ENCODE peak calls at places on chromosome 21, in nine cellular contexts. K is omental fat pad; F is tibial artery; C is testis; G is lower leg skin; I is BJ; O is CD8-positive, alpha-beta T cell; Y is endodermal cell; Z is cardiac muscle cell. H is an unnamed sample.
A peak's percentile ranks its signal among the peaks of the same experiment; 100 is the strongest.

GRCh38 chr21:38639782-38640750 is 141.8 kb upstream of the ERG start:
- DNase-seq in K (no peak), F (no peak), C (no peak), G (no peak), I (no peak), O (no peak), Y (no peak), Z (no peak), H (no peak)

GRCh38 chr21:32319012-32319411 is 20.4 kb downstream of the MRAP start:
- DNase-seq in K (no peak), F (no peak), C (no peak), G (peak; percentile 83), I (no peak), O (no peak), Y (peak; percentile 38), Z (no peak), H (no peak)

GRCh38 chr21:46149205-46149901 is 6.0 kb downstream of the FTCD start:
- DNase-seq in K (no peak), F (peak; percentile 48), C (no peak), G (no peak), I (no peak), O (no peak), Y (no peak), Z (no peak), H (peak; percentile 14)

GRCh38 chr21:17590443-17590842 is 22.3 kb downstream of the BTG3 start:
- DNase-seq in K (no peak), F (no peak), C (no peak), G (no peak), I (no peak), O (no peak), Y (no peak), Z (peak; percentile 91), H (no peak)

GRCh38 chr21:16563795-16564194 is 834.0 kb downstream of the USP25 start:
- DNase-seq in K (no peak), F (no peak), C (no peak), G (no peak), I (no peak), O (no peak), Y (peak; percentile 83), Z (peak; percentile 62), H (no peak)

GRCh38 chr21:25518491-25518911 is 88.8 kb downstream of the MRPL39 start:
- DNase-seq in K (no peak), F (no peak), C (no peak), G (no peak), I (no peak), O (no peak), Y (peak; percentile 71), Z (peak; percentile 2), H (no peak)

GRCh38 chr21:37799193-37800121 is 116.8 kb downstream of the KCNJ6 start:
- DNase-seq in K (no peak), F (no peak), C (no peak), G (no peak), I (no peak), O (no peak), Y (no peak), Z (peak; percentile 1), H (no peak)

GRCh38 chr21:31543191-31543590 is 116.3 kb upstream of the SOD1 start:
- DNase-seq in K (no peak), F (no peak), C (peak; percentile 96), G (no peak), I (no peak), O (no peak), Y (no peak), Z (peak; percentile 66), H (no peak)

GRCh38 chr21:34803792-34804440 is 135.1 kb downstream of the CLIC6 start:
- DNase-seq in K (no peak), F (no peak), C (no peak), G (no peak), I (no peak), O (no peak), Y (no peak), Z (no peak), H (no peak)

GRCh38 chr21:19941626-19942025 is 1056.6 kb upstream of the NCAM2 start:
- DNase-seq in K (no peak), F (no peak), C (no peak), G (no peak), I (no peak), O (no peak), Y (no peak), Z (no peak), H (no peak)

GRCh38 chr21:32256873-32257620 is 21.8 kb downstream of the MIS18A start:
- DNase-seq in K (no peak), F (peak; percentile 92), C (peak; percentile 83), G (peak; percentile 95), I (peak; percentile 73), O (no peak), Y (peak; percentile 31), Z (peak; percentile 96), H (peak; percentile 34)

GRCh38 chr21:33947451-33948095 is 32.0 kb upstream of the ATP5PO start:
- DNase-seq in K (peak; percentile 69), F (peak; percentile 89), C (peak; percentile 38), G (peak; percentile 96), I (peak; percentile 84), O (peak; percentile 86), Y (peak; percentile 92), Z (peak; percentile 96), H (no peak)

GRCh38 chr21:36385233-36385908 is at the start of gene CHAF1B:
- DNase-seq in K (peak; percentile 51), F (peak; percentile 82), C (peak; percentile 87), G (peak; percentile 93), I (no peak), O (peak; percentile 86), Y (peak; percentile 96), Z (peak; percentile 80), H (peak; percentile 82)
- TF ChIP-seq CTCF in K (no peak), F (no peak), C (no peak), G (no peak), I (no peak), O (no peak), Y (no peak), Z (no peak), H (no peak)

GRCh38 chr21:43269461-43269860 is 100.7 kb downstream of the CRYAA start:
- DNase-seq in K (no peak), F (no peak), C (no peak), G (no peak), I (no peak), O (no peak), Y (peak; percentile 81), Z (no peak), H (no peak)
- TF ChIP-seq CTCF in K (no peak), F (no peak), C (no peak), G (no peak), I (peak; percentile 22), O (peak; percentile 38), Y (peak; percentile 73), Z (peak; percentile 38), H (no peak)

GRCh38 chr21:44872568-44873355 is 728 bp downstream of the PTTG1IP start:
- DNase-seq in K (no peak), F (peak; percentile 77), C (peak; percentile 57), G (no peak), I (no peak), O (no peak), Y (peak; percentile 70), Z (peak; percentile 47), H (peak; percentile 55)

GRCh38 chr21:44873356-44874239 is at the start of gene PTTG1IP:
- DNase-seq in K (peak; percentile 94), F (peak; percentile 100), C (peak; percentile 97), G (peak; percentile 100), I (peak; percentile 73), O (peak; percentile 100), Y (peak; percentile 100), Z (peak; percentile 99), H (peak; percentile 100)

GRCh38 chr21:44871576-44872265 is 1.8 kb downstream of the PTTG1IP start:
- DNase-seq in K (peak; percentile 62), F (peak; percentile 81), C (peak; percentile 49), G (no peak), I (peak; percentile 44), O (no peak), Y (no peak), Z (peak; percentile 82), H (no peak)

GRCh38 chr21:44870748-44871495 is 2.6 kb downstream of the PTTG1IP start:
- DNase-seq in K (no peak), F (peak; percentile 72), C (peak; percentile 79), G (no peak), I (no peak), O (no peak), Y (no peak), Z (no peak), H (no peak)

DNA sequence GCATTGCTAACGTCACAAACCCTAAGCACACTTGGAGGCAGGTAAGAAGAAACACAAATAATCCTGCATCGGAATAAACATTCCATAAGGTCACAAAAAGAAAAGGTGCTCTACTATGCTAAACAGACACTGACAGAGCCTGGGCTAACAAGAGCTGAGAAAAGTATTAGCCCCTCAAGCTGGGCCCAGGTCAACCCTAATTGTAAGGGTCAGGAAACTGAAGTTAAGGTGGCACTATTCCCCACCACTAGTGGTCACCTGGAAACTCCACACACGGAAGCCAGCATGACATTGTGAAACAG is 1.3 kb downstream of the PTTG1IP start:
- DNase-seq in K (no peak), F (no peak), C (no peak), G (no peak), I (no peak), O (no peak), Y (no peak), Z (no peak), H (no peak)
- TF ChIP-seq CTCF in K (no peak), F (no peak), C (no peak), G (no peak), I (no peak), O (no peak), Y (peak; percentile 40), Z (no peak), H (no peak)

GRCh38 chr21:41048141-41048540 is 119.8 kb upstream of the BACE2 start:
- DNase-seq in K (no peak), F (no peak), C (no peak), G (no peak), I (no peak), O (no peak), Y (no peak), Z (no peak), H (no peak)

GRCh38 chr21:41043008-41043407 is 125.0 kb upstream of the BACE2 start:
- DNase-seq in K (no peak), F (no peak), C (no peak), G (no peak), I (no peak), O (no peak), Y (no peak), Z (no peak), H (no peak)

GRCh38 chr21:41048636-41049035 is 119.3 kb upstream of the BACE2 start:
- DNase-seq in K (no peak), F (no peak), C (no peak), G (no peak), I (no peak), O (no peak), Y (no peak), Z (no peak), H (no peak)

DNA sequence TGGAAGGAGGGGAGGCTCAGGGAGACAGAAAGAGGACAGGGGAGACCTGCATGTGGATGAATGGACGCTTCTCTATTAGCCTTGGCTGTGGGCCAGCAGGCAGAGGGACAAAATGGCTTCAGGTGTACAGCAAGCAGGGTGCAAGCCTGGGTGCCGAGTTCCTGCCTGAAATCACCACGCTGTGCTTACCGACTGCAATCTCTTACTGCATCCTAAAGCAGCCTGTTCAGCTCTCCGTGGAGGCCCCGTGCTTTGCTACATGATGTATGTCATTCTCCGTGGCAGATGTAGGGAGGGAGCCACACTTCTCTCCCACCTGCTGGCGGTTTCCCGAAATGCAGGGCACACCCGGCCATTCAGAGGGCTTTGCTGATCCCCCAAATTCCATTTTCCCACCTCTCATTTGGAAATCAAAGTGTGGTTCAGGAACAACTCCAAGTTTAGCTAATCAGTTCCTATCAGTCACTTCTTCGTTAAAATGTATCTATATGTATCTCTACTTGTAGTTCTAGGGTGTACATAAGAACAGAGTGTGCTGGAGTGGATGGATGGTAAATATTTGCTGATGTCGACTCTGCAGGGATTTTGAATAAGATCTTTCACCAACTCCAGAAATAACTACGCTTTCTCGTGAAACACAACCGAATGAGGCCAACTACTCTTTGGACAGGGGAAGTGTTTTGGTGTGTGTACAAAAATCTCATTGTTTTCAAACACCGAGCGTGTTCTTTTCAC is 122.3 kb upstream of the BACE2 start:
- DNase-seq in K (no peak), F (no peak), C (peak; percentile 69), G (no peak), I (no peak), O (no peak), Y (peak; percentile 85), Z (no peak), H (peak; percentile 74)
- TF ChIP-seq CTCF in K (no peak), F (no peak), C (no peak), G (no peak), I (no peak), O (no peak), Y (peak; percentile 80), Z (no peak), H (peak; percentile 80)